ENCODE peak calls at places on chromosome 17, in eight cellular contexts. One of them, this sample, is unnamed.
A peak's percentile ranks its signal among the peaks of the same experiment; 100 is the strongest.

GRCh38 chr17:66343531-66344078 is 41.2 kb downstream of the PRKCA start:
- DNase-seq in AG20443: no peak
- DNase-seq in activated CD4-positive, alpha-beta T cell treated with anti-CD3 and anti-CD28 coated beads, Interleukin-2, amount 10 ng/mL, durations not matched to agents 7 days and 5 days: no peak
- DNase-seq in lower lobe of right lung: no peak
- DNase-seq in RKO: no peak
- DNase-seq in HS-5: no peak
- DNase-seq in NCI-H1417: no peak
- DNase-seq in progenitor cell of endocrine pancreas: no peak
- DNase-seq in this sample: no peak

GRCh38 chr17:34125921-34126320 is 129.2 kb upstream of the CCL2 start:
- DNase-seq in AG20443: no peak
- DNase-seq in activated CD4-positive, alpha-beta T cell treated with anti-CD3 and anti-CD28 coated beads, Interleukin-2, amount 10 ng/mL, durations not matched to agents 7 days and 5 days: no peak
- DNase-seq in lower lobe of right lung: no peak
- DNase-seq in RKO: no peak
- DNase-seq in HS-5: no peak
- DNase-seq in NCI-H1417: no peak
- DNase-seq in progenitor cell of endocrine pancreas: no peak
- DNase-seq in this sample: no peak

GRCh38 chr17:58072862-58073261 is 10.4 kb upstream of the DYNLL2 start:
- DNase-seq in AG20443: no peak
- DNase-seq in activated CD4-positive, alpha-beta T cell treated with anti-CD3 and anti-CD28 coated beads, Interleukin-2, amount 10 ng/mL, durations not matched to agents 7 days and 5 days: no peak
- DNase-seq in lower lobe of right lung: no peak
- DNase-seq in RKO: no peak
- DNase-seq in HS-5: no peak
- DNase-seq in NCI-H1417: no peak
- DNase-seq in progenitor cell of endocrine pancreas: no peak
- DNase-seq in this sample: no peak

GRCh38 chr17:41678411-41678906 is 10.2 kb upstream of the EIF1 start:
- DNase-seq in AG20443: peak; percentile 31
- DNase-seq in activated CD4-positive, alpha-beta T cell treated with anti-CD3 and anti-CD28 coated beads, Interleukin-2, amount 10 ng/mL, durations not matched to agents 7 days and 5 days: no peak
- DNase-seq in lower lobe of right lung: no peak
- DNase-seq in RKO: no peak
- DNase-seq in HS-5: no peak
- DNase-seq in NCI-H1417: no peak
- DNase-seq in progenitor cell of endocrine pancreas: no peak
- DNase-seq in this sample: no peak

GRCh38 chr17:38595892-38596291 is 9.9 kb downstream of the SRCIN1 start:
- DNase-seq in AG20443: no peak
- DNase-seq in activated CD4-positive, alpha-beta T cell treated with anti-CD3 and anti-CD28 coated beads, Interleukin-2, amount 10 ng/mL, durations not matched to agents 7 days and 5 days: no peak
- DNase-seq in lower lobe of right lung: no peak
- DNase-seq in RKO: no peak
- DNase-seq in HS-5: no peak
- DNase-seq in NCI-H1417: no peak
- DNase-seq in progenitor cell of endocrine pancreas: no peak
- DNase-seq in this sample: no peak

GRCh38 chr17:64262422-64263260 is at the start of gene TEX2:
- DNase-seq in AG20443: peak; percentile 57
- DNase-seq in activated CD4-positive, alpha-beta T cell treated with anti-CD3 and anti-CD28 coated beads, Interleukin-2, amount 10 ng/mL, durations not matched to agents 7 days and 5 days: peak; percentile 76
- DNase-seq in lower lobe of right lung: peak; percentile 81
- DNase-seq in RKO: peak; percentile 40
- DNase-seq in HS-5: no peak
- DNase-seq in NCI-H1417: peak; percentile 70
- DNase-seq in progenitor cell of endocrine pancreas: peak; percentile 39
- DNase-seq in this sample: peak; percentile 61

GRCh38 chr17:2697611-2698162 is 13.9 kb downstream of the CLUH start:
- DNase-seq in AG20443: no peak
- DNase-seq in activated CD4-positive, alpha-beta T cell treated with anti-CD3 and anti-CD28 coated beads, Interleukin-2, amount 10 ng/mL, durations not matched to agents 7 days and 5 days: no peak
- DNase-seq in lower lobe of right lung: peak; percentile 39
- DNase-seq in RKO: no peak
- DNase-seq in HS-5: no peak
- DNase-seq in NCI-H1417: no peak
- DNase-seq in progenitor cell of endocrine pancreas: no peak
- DNase-seq in this sample: peak; percentile 47

GRCh38 chr17:57294629-57295501 is 38.5 kb downstream of the MSI2 start:
- DNase-seq in AG20443: no peak
- DNase-seq in activated CD4-positive, alpha-beta T cell treated with anti-CD3 and anti-CD28 coated beads, Interleukin-2, amount 10 ng/mL, durations not matched to agents 7 days and 5 days: peak; percentile 45
- DNase-seq in lower lobe of right lung: no peak
- DNase-seq in RKO: peak; percentile 4
- DNase-seq in HS-5: no peak
- DNase-seq in NCI-H1417: peak; percentile 94
- DNase-seq in progenitor cell of endocrine pancreas: no peak
- DNase-seq in this sample: no peak

GRCh38 chr17:63634163-63634562 is 11.9 kb downstream of the MAP3K3 start:
- DNase-seq in AG20443: no peak
- DNase-seq in activated CD4-positive, alpha-beta T cell treated with anti-CD3 and anti-CD28 coated beads, Interleukin-2, amount 10 ng/mL, durations not matched to agents 7 days and 5 days: no peak
- DNase-seq in lower lobe of right lung: no peak
- DNase-seq in RKO: no peak
- DNase-seq in HS-5: no peak
- DNase-seq in NCI-H1417: no peak
- DNase-seq in progenitor cell of endocrine pancreas: no peak
- DNase-seq in this sample: no peak

GRCh38 chr17:13140750-13141149 is 122.9 kb upstream of the ELAC2 start:
- DNase-seq in AG20443: no peak
- DNase-seq in activated CD4-positive, alpha-beta T cell treated with anti-CD3 and anti-CD28 coated beads, Interleukin-2, amount 10 ng/mL, durations not matched to agents 7 days and 5 days: no peak
- DNase-seq in lower lobe of right lung: no peak
- DNase-seq in RKO: no peak
- DNase-seq in HS-5: no peak
- DNase-seq in NCI-H1417: peak; percentile 1
- DNase-seq in progenitor cell of endocrine pancreas: no peak
- DNase-seq in this sample: no peak

GRCh38 chr17:586920-587319 is 127.7 kb downstream of the VPS53 start:
- DNase-seq in AG20443: no peak
- DNase-seq in activated CD4-positive, alpha-beta T cell treated with anti-CD3 and anti-CD28 coated beads, Interleukin-2, amount 10 ng/mL, durations not matched to agents 7 days and 5 days: no peak
- DNase-seq in lower lobe of right lung: no peak
- DNase-seq in RKO: no peak
- DNase-seq in HS-5: no peak
- DNase-seq in NCI-H1417: no peak
- DNase-seq in progenitor cell of endocrine pancreas: no peak
- DNase-seq in this sample: no peak

GRCh38 chr17:27473748-27474609 is 17.7 kb downstream of the KSR1 start:
- DNase-seq in AG20443: no peak
- DNase-seq in activated CD4-positive, alpha-beta T cell treated with anti-CD3 and anti-CD28 coated beads, Interleukin-2, amount 10 ng/mL, durations not matched to agents 7 days and 5 days: peak; percentile 81
- DNase-seq in lower lobe of right lung: peak; percentile 72
- DNase-seq in RKO: no peak
- DNase-seq in HS-5: no peak
- DNase-seq in NCI-H1417: no peak
- DNase-seq in progenitor cell of endocrine pancreas: no peak
- DNase-seq in this sample: peak; percentile 82

GRCh38 chr17:70108166-70108565 is 33.1 kb downstream of the KCNJ16 start:
- DNase-seq in AG20443: no peak
- DNase-seq in activated CD4-positive, alpha-beta T cell treated with anti-CD3 and anti-CD28 coated beads, Interleukin-2, amount 10 ng/mL, durations not matched to agents 7 days and 5 days: no peak
- DNase-seq in lower lobe of right lung: no peak
- DNase-seq in RKO: no peak
- DNase-seq in HS-5: no peak
- DNase-seq in NCI-H1417: no peak
- DNase-seq in progenitor cell of endocrine pancreas: no peak
- DNase-seq in this sample: no peak

GRCh38 chr17:68087851-68088250 is 52.3 kb downstream of the KPNA2 start:
- DNase-seq in AG20443: no peak
- DNase-seq in activated CD4-positive, alpha-beta T cell treated with anti-CD3 and anti-CD28 coated beads, Interleukin-2, amount 10 ng/mL, durations not matched to agents 7 days and 5 days: no peak
- DNase-seq in lower lobe of right lung: no peak
- DNase-seq in RKO: no peak
- DNase-seq in HS-5: no peak
- DNase-seq in NCI-H1417: no peak
- DNase-seq in progenitor cell of endocrine pancreas: no peak
- DNase-seq in this sample: no peak

GRCh38 chr17:33039874-33040273 is 48.2 kb downstream of the SPACA3 start:
- DNase-seq in AG20443: peak; percentile 44
- DNase-seq in activated CD4-positive, alpha-beta T cell treated with anti-CD3 and anti-CD28 coated beads, Interleukin-2, amount 10 ng/mL, durations not matched to agents 7 days and 5 days: no peak
- DNase-seq in lower lobe of right lung: no peak
- DNase-seq in RKO: no peak
- DNase-seq in HS-5: peak; percentile 84
- DNase-seq in NCI-H1417: no peak
- DNase-seq in progenitor cell of endocrine pancreas: no peak
- DNase-seq in this sample: no peak

GRCh38 chr17:32487460-32488176 is 825 bp downstream of the CDK5R1 start:
- DNase-seq in AG20443: peak; percentile 51
- DNase-seq in activated CD4-positive, alpha-beta T cell treated with anti-CD3 and anti-CD28 coated beads, Interleukin-2, amount 10 ng/mL, durations not matched to agents 7 days and 5 days: no peak
- DNase-seq in lower lobe of right lung: peak; percentile 45
- DNase-seq in RKO: peak; percentile 37
- DNase-seq in HS-5: no peak
- DNase-seq in NCI-H1417: peak; percentile 86
- DNase-seq in progenitor cell of endocrine pancreas: no peak
- DNase-seq in this sample: no peak

GRCh38 chr17:65783845-65784334 is 222.4 kb upstream of the AXIN2 start:
- DNase-seq in AG20443: peak; percentile 45
- DNase-seq in activated CD4-positive, alpha-beta T cell treated with anti-CD3 and anti-CD28 coated beads, Interleukin-2, amount 10 ng/mL, durations not matched to agents 7 days and 5 days: no peak
- DNase-seq in lower lobe of right lung: no peak
- DNase-seq in RKO: peak; percentile 4
- DNase-seq in HS-5: peak; percentile 77
- DNase-seq in NCI-H1417: no peak
- DNase-seq in progenitor cell of endocrine pancreas: no peak
- DNase-seq in this sample: no peak

GRCh38 chr17:83031321-83031945 is 48.0 kb upstream of the METRNL start:
- DNase-seq in AG20443: no peak
- DNase-seq in activated CD4-positive, alpha-beta T cell treated with anti-CD3 and anti-CD28 coated beads, Interleukin-2, amount 10 ng/mL, durations not matched to agents 7 days and 5 days: no peak
- DNase-seq in lower lobe of right lung: no peak
- DNase-seq in RKO: no peak
- DNase-seq in HS-5: no peak
- DNase-seq in NCI-H1417: no peak
- DNase-seq in progenitor cell of endocrine pancreas: no peak
- DNase-seq in this sample: no peak

GRCh38 chr17:29585080-29585751 is 4.2 kb downstream of the GIT1 start:
- DNase-seq in AG20443: no peak
- DNase-seq in activated CD4-positive, alpha-beta T cell treated with anti-CD3 and anti-CD28 coated beads, Interleukin-2, amount 10 ng/mL, durations not matched to agents 7 days and 5 days: peak; percentile 45
- DNase-seq in lower lobe of right lung: peak; percentile 51
- DNase-seq in RKO: no peak
- DNase-seq in HS-5: no peak
- DNase-seq in NCI-H1417: no peak
- DNase-seq in progenitor cell of endocrine pancreas: no peak
- DNase-seq in this sample: no peak

GRCh38 chr17:8922923-8923322 is 42.6 kb downstream of the PIK3R5 start:
- DNase-seq in AG20443: no peak
- DNase-seq in activated CD4-positive, alpha-beta T cell treated with anti-CD3 and anti-CD28 coated beads, Interleukin-2, amount 10 ng/mL, durations not matched to agents 7 days and 5 days: no peak
- DNase-seq in lower lobe of right lung: no peak
- DNase-seq in RKO: no peak
- DNase-seq in HS-5: no peak
- DNase-seq in NCI-H1417: no peak
- DNase-seq in progenitor cell of endocrine pancreas: no peak
- DNase-seq in this sample: no peak

GRCh38 chr17:48258317-48258716 is 150.8 kb downstream of the SNX11 start:
- DNase-seq in AG20443: no peak
- DNase-seq in activated CD4-positive, alpha-beta T cell treated with anti-CD3 and anti-CD28 coated beads, Interleukin-2, amount 10 ng/mL, durations not matched to agents 7 days and 5 days: no peak
- DNase-seq in lower lobe of right lung: no peak
- DNase-seq in RKO: no peak
- DNase-seq in HS-5: no peak
- DNase-seq in NCI-H1417: no peak
- DNase-seq in progenitor cell of endocrine pancreas: no peak
- DNase-seq in this sample: no peak

GRCh38 chr17:73297934-73298861 is 13.6 kb downstream of the CDC42EP4 start:
- DNase-seq in AG20443: no peak
- DNase-seq in activated CD4-positive, alpha-beta T cell treated with anti-CD3 and anti-CD28 coated beads, Interleukin-2, amount 10 ng/mL, durations not matched to agents 7 days and 5 days: no peak
- DNase-seq in lower lobe of right lung: no peak
- DNase-seq in RKO: no peak
- DNase-seq in HS-5: no peak
- DNase-seq in NCI-H1417: peak; percentile 23
- DNase-seq in progenitor cell of endocrine pancreas: no peak
- DNase-seq in this sample: no peak

GRCh38 chr17:82065193-82065637 is 389 bp downstream of the DUS1L start:
- DNase-seq in AG20443: no peak
- DNase-seq in activated CD4-positive, alpha-beta T cell treated with anti-CD3 and anti-CD28 coated beads, Interleukin-2, amount 10 ng/mL, durations not matched to agents 7 days and 5 days: peak; percentile 29
- DNase-seq in lower lobe of right lung: no peak
- DNase-seq in RKO: no peak
- DNase-seq in HS-5: no peak
- DNase-seq in NCI-H1417: peak; percentile 48
- DNase-seq in progenitor cell of endocrine pancreas: no peak
- DNase-seq in this sample: no peak

GRCh38 chr17:75240394-75241142 is 20.8 kb downstream of the GGA3 start:
- DNase-seq in AG20443: peak; percentile 65
- DNase-seq in activated CD4-positive, alpha-beta T cell treated with anti-CD3 and anti-CD28 coated beads, Interleukin-2, amount 10 ng/mL, durations not matched to agents 7 days and 5 days: peak; percentile 40
- DNase-seq in lower lobe of right lung: no peak
- DNase-seq in RKO: peak; percentile 51
- DNase-seq in HS-5: no peak
- DNase-seq in NCI-H1417: peak; percentile 20
- DNase-seq in progenitor cell of endocrine pancreas: no peak
- DNase-seq in this sample: peak; percentile 53

GRCh38 chr17:79298801-79299200 is 224.2 kb downstream of the ENGASE start:
- DNase-seq in AG20443: no peak
- DNase-seq in activated CD4-positive, alpha-beta T cell treated with anti-CD3 and anti-CD28 coated beads, Interleukin-2, amount 10 ng/mL, durations not matched to agents 7 days and 5 days: no peak
- DNase-seq in lower lobe of right lung: no peak
- DNase-seq in RKO: no peak
- DNase-seq in HS-5: no peak
- DNase-seq in NCI-H1417: peak; percentile 26
- DNase-seq in progenitor cell of endocrine pancreas: no peak
- DNase-seq in this sample: no peak